ENCODE peak calls at places on chromosomes 6 and 20, in nine cellular contexts. One of them, this sample, is unnamed.

GRCh38 chr6:128491041-128491642 is 29.3 kb downstream of the PTPRK start:
- DNase-seq in spleen: no peak
- DNase-seq in Calu3: peak; percentile 60
- DNase-seq in fibroblast of pulmonary artery: peak; percentile 57
- DNase-seq in cardiac muscle cell: no peak
- DNase-seq in AG09319: no peak
- DNase-seq in left lung: no peak
- DNase-seq in NB4: no peak
- DNase-seq in stomach: no peak
- DNase-seq in this sample: no peak

GRCh38 chr20:58439974-58440767 is 51.1 kb downstream of the VAPB start:
- DNase-seq in cardiac muscle cell: no peak
- DNase-seq in left lung: no peak
- DNase-seq in Calu3: no peak
- DNase-seq in fibroblast of pulmonary artery: peak; percentile 37
- DNase-seq in spleen: no peak
- DNase-seq in stomach: no peak
- DNase-seq in NB4: no peak
- DNase-seq in AG09319: no peak
- DNase-seq in this sample: no peak

GRCh38 chr6:97864366-97864765 is 581.4 kb upstream of the MMS22L start:
- DNase-seq in AG09319: no peak
- DNase-seq in stomach: no peak
- DNase-seq in fibroblast of pulmonary artery: no peak
- DNase-seq in cardiac muscle cell: no peak
- DNase-seq in Calu3: no peak
- DNase-seq in left lung: no peak
- DNase-seq in NB4: no peak
- DNase-seq in spleen: no peak
- DNase-seq in this sample: no peak

GRCh38 chr6:29129326-29130012 is 21.6 kb downstream of the OR2J3 start:
- DNase-seq in cardiac muscle cell: no peak
- DNase-seq in AG09319: no peak
- DNase-seq in spleen: no peak
- DNase-seq in NB4: no peak
- DNase-seq in left lung: no peak
- DNase-seq in fibroblast of pulmonary artery: no peak
- DNase-seq in Calu3: no peak
- DNase-seq in stomach: no peak
- DNase-seq in this sample: no peak

GRCh38 chr6:18746727-18747126 is 359.6 kb downstream of the RNF144B start:
- DNase-seq in NB4: no peak
- DNase-seq in AG09319: no peak
- DNase-seq in spleen: no peak
- DNase-seq in left lung: no peak
- DNase-seq in Calu3: no peak
- DNase-seq in stomach: no peak
- DNase-seq in cardiac muscle cell: no peak
- DNase-seq in fibroblast of pulmonary artery: no peak
- DNase-seq in this sample: no peak

GRCh38 chr20:44651507-44652373 is at the start of gene ADA:
- DNase-seq in AG09319: no peak
- DNase-seq in Calu3: peak; percentile 83
- DNase-seq in fibroblast of pulmonary artery: peak; percentile 41
- DNase-seq in spleen: peak; percentile 90
- DNase-seq in NB4: peak; percentile 73
- DNase-seq in cardiac muscle cell: peak; percentile 84
- DNase-seq in left lung: peak; percentile 63
- DNase-seq in stomach: peak; percentile 71
- DNase-seq in this sample: peak; percentile 77

GRCh38 chr6:90168693-90169131 is 127.9 kb downstream of the BACH2 start:
- DNase-seq in stomach: no peak
- DNase-seq in spleen: no peak
- DNase-seq in fibroblast of pulmonary artery: peak; percentile 23
- DNase-seq in Calu3: no peak
- DNase-seq in left lung: no peak
- DNase-seq in AG09319: no peak
- DNase-seq in cardiac muscle cell: no peak
- DNase-seq in NB4: no peak
- DNase-seq in this sample: no peak

GRCh38 chr6:153032255-153032882 is 29.9 kb upstream of the MTRF1L start:
- DNase-seq in spleen: no peak
- DNase-seq in left lung: no peak
- DNase-seq in NB4: peak; percentile 39
- DNase-seq in fibroblast of pulmonary artery: peak; percentile 87
- DNase-seq in stomach: no peak
- DNase-seq in AG09319: peak; percentile 38
- DNase-seq in cardiac muscle cell: peak; percentile 12
- DNase-seq in Calu3: no peak
- DNase-seq in this sample: no peak

GRCh38 chr20:32823078-32823477 is 3.3 kb downstream of the MAPRE1 start:
- DNase-seq in fibroblast of pulmonary artery: peak; percentile 78
- DNase-seq in cardiac muscle cell: peak; percentile 26
- DNase-seq in left lung: no peak
- DNase-seq in spleen: no peak
- DNase-seq in AG09319: no peak
- DNase-seq in Calu3: peak; percentile 26
- DNase-seq in stomach: no peak
- DNase-seq in NB4: peak; percentile 82
- DNase-seq in this sample: no peak

GRCh38 chr20:10419550-10420133 is 14.4 kb downstream of the MKKS start:
- DNase-seq in Calu3: peak; percentile 20
- DNase-seq in spleen: no peak
- DNase-seq in fibroblast of pulmonary artery: peak; percentile 19
- DNase-seq in left lung: no peak
- DNase-seq in AG09319: no peak
- DNase-seq in stomach: no peak
- DNase-seq in NB4: no peak
- DNase-seq in cardiac muscle cell: no peak
- DNase-seq in this sample: no peak

GRCh38 chr20:50885068-50885467 is 46.2 kb downstream of the ADNP start:
- DNase-seq in stomach: no peak
- DNase-seq in AG09319: no peak
- DNase-seq in Calu3: no peak
- DNase-seq in cardiac muscle cell: no peak
- DNase-seq in spleen: peak; percentile 31
- DNase-seq in NB4: no peak
- DNase-seq in fibroblast of pulmonary artery: no peak
- DNase-seq in left lung: no peak
- DNase-seq in this sample: no peak

GRCh38 chr6:161963181-161963580 is 689.3 kb upstream of the AGPAT4 start:
- DNase-seq in left lung: no peak
- DNase-seq in stomach: no peak
- DNase-seq in Calu3: no peak
- DNase-seq in cardiac muscle cell: no peak
- DNase-seq in NB4: no peak
- DNase-seq in spleen: no peak
- DNase-seq in AG09319: no peak
- DNase-seq in fibroblast of pulmonary artery: no peak
- DNase-seq in this sample: no peak

GRCh38 chr6:132253211-132253610 is 148.1 kb downstream of the MOXD1 start:
- DNase-seq in fibroblast of pulmonary artery: no peak
- DNase-seq in NB4: no peak
- DNase-seq in cardiac muscle cell: no peak
- DNase-seq in spleen: no peak
- DNase-seq in left lung: no peak
- DNase-seq in AG09319: no peak
- DNase-seq in Calu3: no peak
- DNase-seq in stomach: no peak
- DNase-seq in this sample: no peak

GRCh38 chr6:160419488-160419887 is 71.3 kb downstream of the SLC22A3 start:
- DNase-seq in NB4: no peak
- DNase-seq in AG09319: no peak
- DNase-seq in cardiac muscle cell: no peak
- DNase-seq in stomach: no peak
- DNase-seq in left lung: no peak
- DNase-seq in Calu3: no peak
- DNase-seq in spleen: no peak
- DNase-seq in fibroblast of pulmonary artery: peak; percentile 48
- DNase-seq in this sample: no peak

GRCh38 chr20:37336369-37337207 is 9.4 kb upstream of the SRC start:
- DNase-seq in NB4: peak; percentile 98
- DNase-seq in left lung: peak; percentile 80
- DNase-seq in Calu3: no peak
- DNase-seq in spleen: peak; percentile 87
- DNase-seq in AG09319: no peak
- DNase-seq in fibroblast of pulmonary artery: peak; percentile 58
- DNase-seq in stomach: no peak
- DNase-seq in cardiac muscle cell: no peak
- DNase-seq in this sample: peak; percentile 75

GRCh38 chr20:41664584-41664983 is 46.4 kb upstream of the CHD6 start:
- DNase-seq in AG09319: no peak
- DNase-seq in left lung: no peak
- DNase-seq in stomach: no peak
- DNase-seq in cardiac muscle cell: no peak
- DNase-seq in spleen: no peak
- DNase-seq in Calu3: no peak
- DNase-seq in fibroblast of pulmonary artery: peak; percentile 19
- DNase-seq in NB4: peak; percentile 62
- DNase-seq in this sample: no peak

GRCh38 chr6:16776394-16777017 is 15.2 kb upstream of the ATXN1 start:
- DNase-seq in spleen: no peak
- DNase-seq in AG09319: no peak
- DNase-seq in stomach: no peak
- DNase-seq in fibroblast of pulmonary artery: no peak
- DNase-seq in Calu3: no peak
- DNase-seq in NB4: no peak
- DNase-seq in cardiac muscle cell: no peak
- DNase-seq in left lung: no peak
- DNase-seq in this sample: no peak
- TF ChIP-seq CTCF in spleen: no peak
- TF ChIP-seq CTCF in AG09319: no peak
- TF ChIP-seq CTCF in stomach: no peak
- TF ChIP-seq CTCF in fibroblast of pulmonary artery: peak; percentile 12
- TF ChIP-seq CTCF in Calu3: no peak
- TF ChIP-seq CTCF in NB4: no peak
- TF ChIP-seq CTCF in cardiac muscle cell: no peak
- TF ChIP-seq CTCF in left lung: no peak
- TF ChIP-seq CTCF in this sample: no peak

DNA sequence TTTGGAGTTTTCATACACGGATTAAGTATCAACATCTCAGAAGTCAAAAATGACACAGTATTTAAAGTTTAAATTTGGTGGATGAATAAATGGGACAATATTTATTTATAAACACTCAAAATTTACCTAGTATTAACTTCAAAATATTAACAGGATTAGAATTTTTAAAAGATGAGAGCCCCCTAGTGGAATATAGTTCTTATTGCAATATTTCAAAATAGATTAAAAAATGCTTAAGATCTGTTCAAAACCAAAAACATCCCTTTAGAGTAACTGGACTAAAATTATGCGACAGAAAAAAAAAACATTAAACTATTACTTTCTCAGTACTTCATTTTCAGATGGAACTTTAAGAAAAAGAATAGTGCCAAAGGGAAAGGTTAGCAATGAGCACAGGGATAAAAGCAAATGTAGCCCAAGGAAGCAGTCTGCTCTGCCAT is 56.6 kb downstream of the SNX14 start:
- DNase-seq in stomach: no peak
- DNase-seq in AG09319: no peak
- DNase-seq in Calu3: no peak
- DNase-seq in spleen: no peak
- DNase-seq in NB4: peak; percentile 6
- DNase-seq in fibroblast of pulmonary artery: peak; percentile 35
- DNase-seq in left lung: no peak
- DNase-seq in cardiac muscle cell: no peak
- DNase-seq in this sample: no peak
- TF ChIP-seq CTCF in stomach: no peak
- TF ChIP-seq CTCF in AG09319: peak; percentile 39
- TF ChIP-seq CTCF in Calu3: peak; percentile 29
- TF ChIP-seq CTCF in spleen: peak; percentile 69
- TF ChIP-seq CTCF in NB4: no peak
- TF ChIP-seq CTCF in fibroblast of pulmonary artery: peak; percentile 41
- TF ChIP-seq CTCF in left lung: peak; percentile 63
- TF ChIP-seq CTCF in cardiac muscle cell: peak; percentile 43
- TF ChIP-seq CTCF in this sample: peak; percentile 68

DNA sequence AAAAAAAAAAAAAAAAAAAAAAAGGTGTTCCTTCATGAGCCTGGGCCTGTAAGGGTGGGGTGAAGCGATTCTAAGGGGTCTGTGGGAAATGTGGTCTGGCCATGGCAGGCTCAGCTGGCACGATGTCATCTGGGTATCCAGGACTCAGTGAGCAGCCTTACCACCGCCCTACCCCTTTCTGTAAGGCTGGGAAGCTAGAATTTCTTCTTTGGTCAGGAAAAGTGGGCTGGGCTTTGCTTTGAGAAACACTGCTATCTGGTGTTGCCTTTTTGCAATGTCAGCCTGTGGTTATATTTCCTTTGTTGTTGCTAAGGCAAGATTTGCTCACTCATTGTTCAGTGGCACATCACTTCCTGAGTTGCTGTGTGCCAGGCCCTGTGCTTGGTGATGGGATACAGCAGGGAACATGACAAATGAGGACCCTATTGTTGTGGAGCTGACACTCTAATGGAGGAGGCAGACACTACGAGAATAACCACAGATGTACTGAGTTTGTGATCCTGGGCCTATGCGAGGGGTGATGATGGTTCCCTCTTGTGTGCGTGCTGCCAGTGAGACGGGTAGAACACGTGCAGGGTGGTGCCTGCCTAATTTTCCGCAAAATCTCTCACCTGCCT is 45.9 kb upstream of the ZNFX1 start:
- DNase-seq in fibroblast of pulmonary artery: peak; percentile 89
- DNase-seq in AG09319: peak; percentile 57
- DNase-seq in spleen: no peak
- DNase-seq in cardiac muscle cell: peak; percentile 26
- DNase-seq in Calu3: peak; percentile 56
- DNase-seq in NB4: peak; percentile 70
- DNase-seq in stomach: no peak
- DNase-seq in left lung: no peak
- DNase-seq in this sample: no peak
- TF ChIP-seq CTCF in fibroblast of pulmonary artery: peak; percentile 54
- TF ChIP-seq CTCF in AG09319: peak; percentile 56
- TF ChIP-seq CTCF in spleen: no peak
- TF ChIP-seq CTCF in cardiac muscle cell: peak; percentile 48
- TF ChIP-seq CTCF in Calu3: no peak
- TF ChIP-seq CTCF in NB4: peak; percentile 25
- TF ChIP-seq CTCF in stomach: no peak
- TF ChIP-seq CTCF in left lung: no peak
- TF ChIP-seq CTCF in this sample: no peak

DNA sequence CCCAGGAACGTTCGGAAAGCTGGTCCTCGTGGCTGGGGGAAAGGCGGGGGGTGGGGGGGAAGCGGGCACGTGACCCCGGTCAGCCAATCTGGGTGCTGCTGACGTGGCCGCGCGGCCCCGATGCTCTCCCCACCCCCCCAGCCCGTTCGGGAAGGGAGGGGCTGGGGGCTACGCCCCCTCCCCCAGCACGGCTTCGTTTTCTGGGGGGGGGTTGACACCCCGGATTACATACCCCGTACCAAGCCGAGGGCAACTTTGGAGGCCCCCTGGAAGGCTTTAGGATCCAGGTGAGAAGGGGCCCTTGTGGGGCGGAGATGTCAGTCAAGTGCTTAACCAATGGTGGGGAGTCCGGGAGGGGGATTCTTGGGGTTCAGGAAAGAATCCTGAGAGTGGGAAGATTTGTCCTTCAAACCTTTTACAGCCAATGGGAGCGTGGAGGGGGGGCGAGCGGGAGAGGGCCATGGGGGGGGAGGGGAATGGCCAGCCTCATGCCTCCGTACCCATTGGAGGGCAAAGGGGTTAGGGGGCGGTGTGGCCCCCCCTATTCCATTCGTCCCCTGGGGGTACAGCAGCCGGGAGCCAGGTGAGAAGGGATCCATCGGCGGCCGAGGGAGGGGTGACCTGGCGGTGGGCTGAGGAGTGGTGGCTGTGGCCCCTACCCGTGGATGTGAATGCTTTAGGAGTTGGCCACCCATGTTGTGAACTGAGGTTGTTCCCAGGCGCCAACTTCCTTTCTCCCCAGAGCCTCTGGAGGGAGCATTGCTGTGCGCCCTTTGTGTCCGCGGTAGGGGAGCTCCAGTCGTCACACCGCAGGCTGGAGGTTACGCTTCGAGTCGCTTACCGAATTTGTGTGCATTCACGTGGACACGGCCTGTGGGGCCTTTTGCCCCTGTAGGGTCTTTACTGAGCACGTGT is 633 bp downstream of the BRD2 start:
- DNase-seq in fibroblast of pulmonary artery: peak; percentile 84
- DNase-seq in stomach: peak; percentile 79
- DNase-seq in left lung: peak; percentile 75
- DNase-seq in Calu3: peak; percentile 74
- DNase-seq in NB4: peak; percentile 90
- DNase-seq in cardiac muscle cell: peak; percentile 80
- DNase-seq in spleen: peak; percentile 90
- DNase-seq in AG09319: peak; percentile 63
- DNase-seq in this sample: peak; percentile 69
- TF ChIP-seq CTCF in fibroblast of pulmonary artery: peak; percentile 26
- TF ChIP-seq CTCF in stomach: no peak
- TF ChIP-seq CTCF in left lung: no peak
- TF ChIP-seq CTCF in Calu3: no peak
- TF ChIP-seq CTCF in NB4: no peak
- TF ChIP-seq CTCF in cardiac muscle cell: peak; percentile 27
- TF ChIP-seq CTCF in spleen: no peak
- TF ChIP-seq CTCF in AG09319: peak; percentile 16
- TF ChIP-seq CTCF in this sample: no peak

This sample was measured in nephron progenitor cell.